ENCODE peak calls at places on chromosomes 13 and 19, in seven cellular contexts. One of them, this sample, is unnamed.

GRCh38 chr13:22017226-22017625 is 346.4 kb downstream of the FGF9 start:
- DNase-seq in adrenal gland: no peak
- DNase-seq in esophagus squamous epithelium: no peak
- DNase-seq in ovary: no peak
- DNase-seq in IMR-90: no peak
- DNase-seq in HepG2: no peak
- DNase-seq in tibial nerve: no peak
- DNase-seq in this sample: no peak

GRCh38 chr13:71290963-71291937 is 575.8 kb downstream of the DACH1 start:
- DNase-seq in adrenal gland: no peak
- DNase-seq in esophagus squamous epithelium: no peak
- DNase-seq in ovary: no peak
- DNase-seq in IMR-90: peak; percentile 1
- DNase-seq in HepG2: peak; percentile 66
- DNase-seq in tibial nerve: no peak
- DNase-seq in this sample: no peak

GRCh38 chr13:76462003-76462402 is 424.2 kb downstream of the KCTD12 start:
- DNase-seq in adrenal gland: no peak
- DNase-seq in esophagus squamous epithelium: no peak
- DNase-seq in ovary: no peak
- DNase-seq in IMR-90: peak; percentile 15
- DNase-seq in HepG2: no peak
- DNase-seq in tibial nerve: no peak
- DNase-seq in this sample: no peak

GRCh38 chr19:3024509-3024869 is 4.6 kb downstream of the TLE2 start:
- DNase-seq in adrenal gland: no peak
- DNase-seq in esophagus squamous epithelium: no peak
- DNase-seq in ovary: no peak
- DNase-seq in IMR-90: no peak
- DNase-seq in HepG2: no peak
- DNase-seq in tibial nerve: no peak
- DNase-seq in this sample: no peak

GRCh38 chr13:114025432-114026127 is 51.7 kb upstream of the C13orf46 start:
- DNase-seq in adrenal gland: no peak
- DNase-seq in esophagus squamous epithelium: no peak
- DNase-seq in ovary: peak; percentile 71
- DNase-seq in IMR-90: peak; percentile 78
- DNase-seq in HepG2: no peak
- DNase-seq in tibial nerve: no peak
- DNase-seq in this sample: no peak

GRCh38 chr13:113820813-113821651 is 42.8 kb downstream of the GAS6 start:
- DNase-seq in adrenal gland: peak; percentile 78
- DNase-seq in esophagus squamous epithelium: no peak
- DNase-seq in ovary: peak; percentile 77
- DNase-seq in IMR-90: peak; percentile 99
- DNase-seq in HepG2: no peak
- DNase-seq in tibial nerve: peak; percentile 75
- DNase-seq in this sample: peak; percentile 90

GRCh38 chr13:63636231-63636993 is 2220.8 kb upstream of the PCDH20 start:
- DNase-seq in adrenal gland: no peak
- DNase-seq in esophagus squamous epithelium: no peak
- DNase-seq in ovary: no peak
- DNase-seq in IMR-90: no peak
- DNase-seq in HepG2: no peak
- DNase-seq in tibial nerve: no peak
- DNase-seq in this sample: no peak

GRCh38 chr13:30744056-30744684 is 8.8 kb downstream of the ALOX5AP start:
- DNase-seq in adrenal gland: peak; percentile 55
- DNase-seq in esophagus squamous epithelium: peak; percentile 42
- DNase-seq in ovary: no peak
- DNase-seq in IMR-90: peak; percentile 61
- DNase-seq in HepG2: peak; percentile 54
- DNase-seq in tibial nerve: no peak
- DNase-seq in this sample: peak; percentile 10

GRCh38 chr19:5971714-5972354 is 6.1 kb downstream of the RANBP3 start:
- DNase-seq in adrenal gland: no peak
- DNase-seq in esophagus squamous epithelium: no peak
- DNase-seq in ovary: no peak
- DNase-seq in IMR-90: no peak
- DNase-seq in HepG2: no peak
- DNase-seq in tibial nerve: no peak
- DNase-seq in this sample: no peak

DNA sequence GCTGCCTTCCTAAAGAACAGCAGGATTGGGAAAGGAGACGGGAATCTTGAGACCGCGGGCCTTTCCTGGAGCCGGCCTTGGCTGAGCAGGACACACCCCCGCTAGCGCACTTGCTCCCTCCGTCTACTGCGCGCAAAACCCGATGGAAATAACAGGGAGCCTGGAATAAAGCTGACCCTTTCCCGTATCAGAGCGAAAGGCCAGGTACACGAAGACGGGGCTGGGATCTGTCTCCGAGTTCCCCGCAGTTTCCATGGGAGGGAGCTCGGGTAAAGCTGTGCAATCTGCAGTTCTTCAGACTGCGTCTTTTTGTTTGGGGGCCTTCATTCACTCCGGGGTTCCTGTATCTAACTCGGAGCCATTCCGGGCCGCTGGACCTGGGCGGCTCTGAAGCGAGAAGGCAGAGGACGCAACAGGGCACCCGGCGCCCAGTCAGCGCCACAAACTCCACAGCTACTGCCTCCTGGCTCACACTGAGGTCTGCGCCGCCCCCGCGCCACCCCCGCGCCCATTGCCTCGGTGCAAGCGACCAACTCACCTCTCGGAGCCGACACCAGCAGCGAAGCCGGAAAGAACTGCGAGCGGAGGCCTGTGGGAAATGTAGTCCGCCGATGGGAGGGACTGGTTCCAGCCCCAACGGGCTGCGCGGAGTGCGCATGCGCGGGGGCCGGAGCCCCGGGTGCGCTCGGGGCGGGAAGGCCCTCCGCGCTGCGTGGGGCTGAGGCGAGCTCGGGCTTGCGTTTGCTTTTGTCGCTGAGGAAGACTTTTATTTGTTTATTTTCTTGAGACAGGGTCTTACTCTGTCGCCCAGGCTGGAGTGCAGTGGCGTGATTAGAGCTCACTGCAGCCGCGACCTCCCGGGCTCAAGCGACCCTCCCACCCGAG is at the start of gene ZFP14:
- DNase-seq in adrenal gland: peak; percentile 95
- DNase-seq in esophagus squamous epithelium: peak; percentile 60
- DNase-seq in ovary: peak; percentile 93
- DNase-seq in IMR-90: peak; percentile 91
- DNase-seq in HepG2: peak; percentile 91
- DNase-seq in tibial nerve: peak; percentile 64
- DNase-seq in this sample: peak; percentile 95
- TF ChIP-seq POLR2A in adrenal gland: peak; percentile 76
- TF ChIP-seq POLR2A in esophagus squamous epithelium: peak; percentile 84
- TF ChIP-seq POLR2A in ovary: peak; percentile 48
- TF ChIP-seq POLR2A in IMR-90: no peak
- TF ChIP-seq POLR2A in HepG2: peak; percentile 86
- TF ChIP-seq POLR2A in tibial nerve: no peak
- TF ChIP-seq POLR2A in this sample: peak; percentile 66

DNA sequence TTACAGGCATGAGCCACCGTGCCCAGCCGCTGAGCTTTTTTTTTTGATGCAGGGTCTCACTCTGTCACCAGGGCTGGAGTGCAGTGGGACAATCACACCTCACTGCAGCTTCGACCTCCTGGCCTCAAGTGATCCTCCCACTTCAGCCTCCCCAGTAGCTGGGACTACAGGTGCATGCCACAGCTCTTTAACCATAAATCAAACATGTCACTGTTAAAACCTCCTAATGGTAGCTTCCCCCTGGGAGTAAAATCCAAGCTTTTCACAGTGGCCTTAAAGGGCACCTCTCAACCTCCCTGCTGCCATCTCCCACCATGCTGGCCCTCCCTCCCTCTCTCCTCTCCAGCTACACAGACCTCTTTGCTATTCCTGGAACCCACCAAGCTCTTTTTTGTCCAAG is 2.0 kb upstream of the GNG14 start:
- DNase-seq in adrenal gland: no peak
- DNase-seq in esophagus squamous epithelium: no peak
- DNase-seq in ovary: no peak
- DNase-seq in IMR-90: no peak
- DNase-seq in HepG2: no peak
- DNase-seq in tibial nerve: no peak
- DNase-seq in this sample: no peak
- H3K27ac ChIP-seq in adrenal gland: no peak overlapping the region
- H3K27ac ChIP-seq in esophagus squamous epithelium: no peak overlapping the region
- H3K27ac ChIP-seq in ovary: no peak overlapping the region
- H3K27ac ChIP-seq in IMR-90: no peak overlapping the region
- H3K27ac ChIP-seq in HepG2: no peak overlapping the region
- H3K27ac ChIP-seq in tibial nerve: no peak overlapping the region
- H3K27ac ChIP-seq in this sample: no peak overlapping the region

GRCh38 chr19:18831524-18832330 is at the start of gene UPF1:
- DNase-seq in adrenal gland: peak; percentile 94
- DNase-seq in esophagus squamous epithelium: peak; percentile 55
- DNase-seq in ovary: peak; percentile 95
- DNase-seq in IMR-90: peak; percentile 88
- DNase-seq in HepG2: peak; percentile 82
- DNase-seq in tibial nerve: peak; percentile 77
- DNase-seq in this sample: peak; percentile 87
- TF ChIP-seq POLR2A in adrenal gland: peak; percentile 30
- TF ChIP-seq POLR2A in esophagus squamous epithelium: peak; percentile 74
- TF ChIP-seq POLR2A in ovary: peak; percentile 84
- TF ChIP-seq POLR2A in IMR-90: peak; percentile 83
- TF ChIP-seq POLR2A in HepG2: peak; percentile 88
- TF ChIP-seq POLR2A in tibial nerve: peak; percentile 38
- TF ChIP-seq POLR2A in this sample: peak; percentile 74

GRCh38 chr19:18399008-18399407 is 1.6 kb upstream of the LRRC25 start:
- DNase-seq in adrenal gland: no peak
- DNase-seq in esophagus squamous epithelium: no peak
- DNase-seq in ovary: no peak
- DNase-seq in IMR-90: peak; percentile 87
- DNase-seq in HepG2: no peak
- DNase-seq in tibial nerve: no peak
- DNase-seq in this sample: peak; percentile 77
- H3K27ac ChIP-seq in adrenal gland: no peak overlapping the region
- H3K27ac ChIP-seq in esophagus squamous epithelium: no peak overlapping the region
- H3K27ac ChIP-seq in ovary: no peak overlapping the region
- H3K27ac ChIP-seq in IMR-90: peak overlapping the region; percentile 18
- H3K27ac ChIP-seq in HepG2: no peak overlapping the region
- H3K27ac ChIP-seq in tibial nerve: no peak overlapping the region
- H3K27ac ChIP-seq in this sample: no peak overlapping the region

DNA sequence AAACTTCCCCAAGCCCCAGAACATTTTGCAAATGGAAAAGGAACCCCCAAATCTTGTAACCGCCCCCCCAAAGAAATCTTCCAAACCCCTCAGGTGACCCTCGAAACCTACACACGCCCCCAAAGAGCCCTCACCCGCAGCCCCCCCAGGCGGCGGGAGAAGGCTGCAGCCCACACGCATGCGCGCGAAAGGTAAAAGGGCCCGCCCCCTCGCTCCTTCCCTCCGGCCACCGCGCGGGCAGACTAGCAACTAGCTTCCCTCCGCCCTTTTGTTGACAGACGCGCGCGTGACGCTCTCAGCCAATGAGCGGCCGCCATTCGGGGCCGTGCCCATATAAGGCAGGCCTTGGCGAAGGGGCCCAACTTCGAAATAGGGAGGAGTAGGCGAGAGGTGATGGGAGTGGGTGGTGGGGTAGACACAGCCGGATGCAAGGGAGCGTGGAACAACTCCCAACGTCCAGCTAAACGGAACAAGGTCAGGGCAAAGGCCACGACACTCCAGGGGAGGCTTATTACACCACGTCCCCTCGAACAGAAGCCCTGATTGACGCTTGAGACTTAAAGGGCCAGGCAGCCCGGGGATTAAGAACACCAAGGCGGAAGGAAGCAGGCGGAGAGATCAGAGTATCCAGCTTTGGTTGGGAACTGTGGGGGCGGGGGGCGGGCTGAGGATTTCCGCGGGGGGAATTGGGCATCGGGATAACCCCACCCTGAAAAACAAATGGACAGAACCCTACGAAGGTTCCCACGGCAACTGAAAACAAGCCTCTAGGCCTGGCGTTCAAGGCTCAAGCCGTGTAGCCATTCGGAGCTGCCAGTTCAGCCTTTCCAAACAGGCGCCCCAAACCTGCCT is 13.3 kb downstream of the FBXO46 start:
- DNase-seq in adrenal gland: peak; percentile 98
- DNase-seq in esophagus squamous epithelium: peak; percentile 97
- DNase-seq in ovary: peak; percentile 99
- DNase-seq in IMR-90: peak; percentile 97
- DNase-seq in HepG2: peak; percentile 99
- DNase-seq in tibial nerve: peak; percentile 97
- DNase-seq in this sample: peak; percentile 99
- TF ChIP-seq POLR2A in adrenal gland: no peak
- TF ChIP-seq POLR2A in esophagus squamous epithelium: peak; percentile 15
- TF ChIP-seq POLR2A in ovary: peak; percentile 61
- TF ChIP-seq POLR2A in IMR-90: peak; percentile 81
- TF ChIP-seq POLR2A in HepG2: peak; percentile 60
- TF ChIP-seq POLR2A in tibial nerve: peak; percentile 74
- TF ChIP-seq POLR2A in this sample: peak; percentile 97

GRCh38 chr19:9370747-9371619 is 8.2 kb downstream of the ZNF177 start:
- DNase-seq in adrenal gland: no peak
- DNase-seq in esophagus squamous epithelium: no peak
- DNase-seq in ovary: no peak
- DNase-seq in IMR-90: no peak
- DNase-seq in HepG2: no peak
- DNase-seq in tibial nerve: no peak
- DNase-seq in this sample: no peak
- H3K27ac ChIP-seq in adrenal gland: no peak overlapping the region
- H3K27ac ChIP-seq in esophagus squamous epithelium: no peak overlapping the region
- H3K27ac ChIP-seq in ovary: no peak overlapping the region
- H3K27ac ChIP-seq in IMR-90: no peak overlapping the region
- H3K27ac ChIP-seq in HepG2: no peak overlapping the region
- H3K27ac ChIP-seq in tibial nerve: no peak overlapping the region
- H3K27ac ChIP-seq in this sample: no peak overlapping the region

DNA sequence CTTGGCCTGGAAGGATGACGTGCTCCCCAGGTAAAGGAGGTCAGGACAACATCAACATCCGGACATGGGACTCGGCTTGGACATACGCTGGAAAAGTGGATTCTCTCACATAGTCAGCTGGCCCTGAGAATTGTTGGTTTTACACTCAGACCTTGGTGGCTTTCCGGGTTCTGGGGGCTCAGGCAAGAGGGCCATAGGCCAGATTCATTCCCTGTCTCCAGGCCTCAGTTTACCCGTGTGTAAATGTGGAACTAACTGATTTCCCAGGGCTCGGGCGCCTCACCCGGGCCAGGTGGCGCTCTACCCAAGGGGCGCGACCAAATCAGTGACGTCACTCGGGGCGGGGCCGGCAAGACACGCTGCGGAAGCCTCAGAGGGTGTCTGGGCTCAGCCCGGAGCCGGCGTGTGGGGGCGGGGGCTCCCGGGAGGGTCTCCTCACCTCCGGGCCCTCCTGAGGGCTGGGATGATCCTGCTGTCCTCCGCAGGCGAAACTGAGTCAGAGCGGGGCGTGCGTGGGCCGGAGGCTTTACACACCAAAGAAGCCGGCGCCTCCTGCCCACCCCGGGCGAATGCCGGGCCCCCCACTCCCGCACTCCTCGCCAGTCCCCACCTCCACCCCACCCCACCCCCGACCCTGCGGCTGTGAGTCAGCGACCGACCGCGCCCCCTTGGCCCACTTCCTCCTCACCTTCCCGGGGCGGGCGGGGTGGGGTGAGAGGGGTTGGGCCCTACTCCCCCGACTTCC is 861 bp upstream of the VASP start:
- DNase-seq in adrenal gland: peak; percentile 97
- DNase-seq in esophagus squamous epithelium: peak; percentile 65
- DNase-seq in ovary: peak; percentile 94
- DNase-seq in IMR-90: peak; percentile 88
- DNase-seq in HepG2: peak; percentile 85
- DNase-seq in tibial nerve: peak; percentile 88
- DNase-seq in this sample: peak; percentile 96
- TF ChIP-seq POLR2A in adrenal gland: peak; percentile 51
- TF ChIP-seq POLR2A in esophagus squamous epithelium: peak; percentile 56
- TF ChIP-seq POLR2A in ovary: peak; percentile 72
- TF ChIP-seq POLR2A in IMR-90: peak; percentile 65
- TF ChIP-seq POLR2A in HepG2: peak; percentile 82
- TF ChIP-seq POLR2A in tibial nerve: no peak
- TF ChIP-seq POLR2A in this sample: peak; percentile 88

This sample was measured in prostate gland.